ENCODE peak calls at places on chromosomes 6 and 20, in eight cellular contexts. K is heart left ventricle, V is BE2C, E is BJ, U is choroid plexus epithelial cell, S is lower lobe of right lung, X is B cell, W is vagina. Q is an unnamed sample.

GRCh38 chr6:71567562-71567961 is 279.0 kb downstream of the OGFRL1 start:
- DNase-seq in K (no peak), V (no peak), E (no peak), U (no peak), S (no peak), X (no peak), W (no peak), Q (no peak)

GRCh38 chr6:56745081-56745480 is 102.4 kb upstream of the DST start:
- DNase-seq in K (no peak), V (no peak), E (no peak), U (no peak), S (no peak), X (no peak), W (no peak), Q (no peak)

GRCh38 chr20:22471156-22471836 is 113.1 kb downstream of the FOXA2 start:
- DNase-seq in K (no peak), V (no peak), E (no peak), U (no peak), S (no peak), X (no peak), W (no peak), Q (no peak)

GRCh38 chr6:133769463-133769862 is 119.5 kb upstream of the TCF21 start:
- DNase-seq in K (no peak), V (no peak), E (no peak), U (peak; percentile 46), S (no peak), X (no peak), W (no peak), Q (no peak)

GRCh38 chr6:124007915-124008688 is 204.4 kb downstream of the NKAIN2 start:
- DNase-seq in K (no peak), V (no peak), E (no peak), U (peak; percentile 22), S (no peak), X (no peak), W (no peak), Q (no peak)

GRCh38 chr6:137475103-137475502 is 19.1 kb downstream of the OLIG3 start:
- DNase-seq in K (no peak), V (no peak), E (no peak), U (no peak), S (no peak), X (no peak), W (no peak), Q (no peak)

GRCh38 chr6:99307295-99307907 is 42.1 kb downstream of the FAXC start:
- DNase-seq in K (no peak), V (no peak), E (no peak), U (no peak), S (no peak), X (no peak), W (no peak), Q (no peak)

GRCh38 chr6:147434508-147434907 is 74.0 kb upstream of the SAMD5 start:
- DNase-seq in K (no peak), V (no peak), E (no peak), U (peak; percentile 21), S (no peak), X (no peak), W (no peak), Q (no peak)

GRCh38 chr20:33249456-33249855 is 13.7 kb downstream of the BPIFA1 start:
- DNase-seq in K (no peak), V (no peak), E (no peak), U (no peak), S (no peak), X (no peak), W (no peak), Q (no peak)

GRCh38 chr6:22906091-22906549 is 336.8 kb downstream of the HDGFL1 start:
- DNase-seq in K (no peak), V (no peak), E (no peak), U (peak; percentile 65), S (no peak), X (no peak), W (no peak), Q (no peak)

GRCh38 chr20:23243791-23244190 is 106.8 kb upstream of the NXT1 start:
- DNase-seq in K (no peak), V (no peak), E (no peak), U (no peak), S (no peak), X (no peak), W (peak; percentile 58), Q (no peak)

GRCh38 chr20:58001381-58001780 is 227.1 kb downstream of the ANKRD60 start:
- DNase-seq in K (peak; percentile 62), V (peak; percentile 43), E (no peak), U (peak; percentile 47), S (no peak), X (no peak), W (no peak), Q (no peak)

GRCh38 chr6:87276624-87277023 is 45.8 kb upstream of the SMIM8 start:
- DNase-seq in K (no peak), V (no peak), E (no peak), U (no peak), S (no peak), X (no peak), W (no peak), Q (no peak)

GRCh38 chr6:144064402-144064830 is 31.0 kb downstream of the SF3B5 start:
- DNase-seq in K (peak; percentile 30), V (peak; percentile 16), E (no peak), U (no peak), S (peak; percentile 76), X (peak; percentile 72), W (no peak), Q (no peak)

GRCh38 chr6:144064831-144065668 is 30.3 kb downstream of the SF3B5 start:
- DNase-seq in K (no peak), V (no peak), E (no peak), U (peak; percentile 6), S (no peak), X (no peak), W (no peak), Q (peak; percentile 29)

GRCh38 chr6:144062757-144063156 is 32.6 kb downstream of the SF3B5 start:
- DNase-seq in K (no peak), V (no peak), E (no peak), U (no peak), S (no peak), X (no peak), W (no peak), Q (no peak)

GRCh38 chr6:144063246-144063743 is 32.1 kb downstream of the SF3B5 start:
- DNase-seq in K (no peak), V (no peak), E (no peak), U (no peak), S (no peak), X (no peak), W (no peak), Q (no peak)

GRCh38 chr6:144063744-144064401 is 31.5 kb downstream of the SF3B5 start:
- DNase-seq in K (peak; percentile 85), V (peak; percentile 74), E (no peak), U (peak; percentile 4), S (peak; percentile 96), X (peak; percentile 99), W (no peak), Q (peak; percentile 42)
- TF ChIP-seq CTCF in K (peak; percentile 33), V (peak; percentile 20), E (no peak), U (no peak), S (peak; percentile 38), X (peak; percentile 14), W (no peak), Q (peak; percentile 7)

GRCh38 chr6:81731814-81732213 is 20.7 kb downstream of the TENT5A start:
- DNase-seq in K (no peak), V (no peak), E (no peak), U (no peak), S (no peak), X (no peak), W (no peak), Q (no peak)

GRCh38 chr6:81734500-81735140 is 17.9 kb downstream of the TENT5A start:
- DNase-seq in K (no peak), V (no peak), E (no peak), U (no peak), S (no peak), X (no peak), W (no peak), Q (no peak)

GRCh38 chr6:81736428-81736827 is 16.1 kb downstream of the TENT5A start:
- DNase-seq in K (no peak), V (no peak), E (no peak), U (no peak), S (no peak), X (no peak), W (no peak), Q (no peak)

GRCh38 chr6:81735756-81736380 is 16.6 kb downstream of the TENT5A start:
- DNase-seq in K (no peak), V (no peak), E (no peak), U (peak; percentile 39), S (no peak), X (no peak), W (no peak), Q (no peak)

DNA sequence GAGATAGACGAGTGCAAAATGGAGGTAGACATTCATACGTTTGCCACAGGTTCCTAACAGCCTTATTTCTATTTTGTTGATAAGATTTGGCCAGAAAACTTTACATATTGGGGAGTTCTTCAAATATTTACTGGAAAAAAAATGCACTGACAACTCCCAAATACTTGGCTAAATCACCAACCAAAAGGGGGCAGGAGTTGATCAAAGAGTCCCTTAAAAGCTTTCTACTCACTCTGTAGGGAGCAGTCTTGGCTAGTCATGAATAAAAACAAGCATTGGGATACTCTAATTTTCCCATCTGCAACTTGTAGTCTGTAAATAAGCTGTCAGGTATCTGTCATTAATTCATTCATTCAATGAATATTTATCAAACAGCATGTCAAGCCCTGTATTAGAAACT is 18.4 kb downstream of the TENT5A start:
- DNase-seq in K (no peak), V (no peak), E (no peak), U (peak; percentile 46), S (no peak), X (no peak), W (no peak), Q (no peak)
- TF ChIP-seq CTCF in K (no peak), V (no peak), E (no peak), U (peak; percentile 38), S (peak; percentile 10), X (no peak), W (no peak), Q (peak; percentile 30)

GRCh38 chr6:113190170-113190569 is 667.0 kb upstream of the MARCKS start:
- DNase-seq in K (no peak), V (peak; percentile 12), E (no peak), U (peak; percentile 44), S (no peak), X (no peak), W (no peak), Q (no peak)
- TF ChIP-seq CTCF in K (no peak), V (peak; percentile 53), E (no peak), U (peak; percentile 53), S (no peak), X (no peak), W (no peak), Q (peak; percentile 14)

GRCh38 chr20:61662946-61663460 is 402.7 kb downstream of the TAF4 start:
- DNase-seq in K (no peak), V (no peak), E (no peak), U (no peak), S (no peak), X (no peak), W (no peak), Q (no peak)
- TF ChIP-seq CTCF in K (no peak), V (no peak), E (no peak), U (no peak), S (no peak), X (no peak), W (no peak), Q (no peak)

GRCh38 chr6:128554302-128554701 is 33.9 kb upstream of the PTPRK start:
- DNase-seq in K (no peak), V (no peak), E (no peak), U (peak; percentile 44), S (no peak), X (no peak), W (no peak), Q (no peak)
- TF ChIP-seq CTCF in K (peak; percentile 38), V (peak; percentile 44), E (no peak), U (peak; percentile 51), S (no peak), X (no peak), W (no peak), Q (peak; percentile 8)

Q was measured in D721Med.